ENCODE peak calls at places on chromosomes 12 and 14, in six cellular contexts. E is trophoblast cell, Y is neuronal stem cell, Q is IMR-90, D is mesenchymal stem cell, F is H1. C is an unnamed sample.

GRCh38 chr14:89589400-89590128 is 172.5 kb upstream of the FOXN3 start:
- DNase-seq in E (no peak), Y (no peak), Q (no peak), D (no peak), F (no peak), C (no peak)

GRCh38 chr14:41873379-41874034 is 266.8 kb downstream of the LRFN5 start:
- DNase-seq in E (peak; percentile 67), Y (no peak), Q (peak; percentile 71), D (peak; percentile 82), F (no peak), C (no peak)

GRCh38 chr12:128783129-128783574 is 40.6 kb downstream of the SLC15A4 start:
- DNase-seq in E (no peak), Y (no peak), Q (peak; percentile 41), D (peak; percentile 13), F (no peak), C (no peak)

GRCh38 chr14:35341454-35342159 is 49.4 kb downstream of the PSMA6 start:
- DNase-seq in E (peak; percentile 68), Y (no peak), Q (peak; percentile 72), D (peak; percentile 60), F (no peak), C (peak; percentile 85)

GRCh38 chr12:27335364-27336145 is 2.9 kb downstream of the BMAL2 start:
- DNase-seq in E (no peak), Y (no peak), Q (no peak), D (no peak), F (no peak), C (no peak)

GRCh38 chr14:66649515-66649914 is 141.6 kb downstream of the GPHN start:
- DNase-seq in E (no peak), Y (no peak), Q (no peak), D (no peak), F (no peak), C (no peak)

GRCh38 chr14:57834001-57834598 is 31.8 kb downstream of the SLC35F4 start:
- DNase-seq in E (no peak), Y (no peak), Q (no peak), D (no peak), F (no peak), C (no peak)

GRCh38 chr12:64104376-64104775 is 117.7 kb downstream of the KICS2 start:
- DNase-seq in E (peak; percentile 39), Y (no peak), Q (no peak), D (peak; percentile 75), F (no peak), C (no peak)

GRCh38 chr12:7114851-7115250 is 5.8 kb upstream of the C1RL start:
- DNase-seq in E (peak; percentile 94), Y (no peak), Q (no peak), D (no peak), F (no peak), C (no peak)

GRCh38 chr12:22101749-22102243 is 55.8 kb downstream of the CMAS start:
- DNase-seq in E (peak; percentile 25), Y (no peak), Q (peak; percentile 89), D (peak; percentile 83), F (no peak), C (no peak)

GRCh38 chr14:101827286-101827685 is 65.8 kb downstream of the PPP2R5C start:
- DNase-seq in E (no peak), Y (no peak), Q (no peak), D (peak; percentile 26), F (no peak), C (no peak)

GRCh38 chr12:49201595-49202295 is 12.9 kb upstream of the TUBA1A start:
- DNase-seq in E (peak; percentile 96), Y (no peak), Q (peak; percentile 70), D (peak; percentile 89), F (no peak), C (peak; percentile 51)

GRCh38 chr12:45415393-45415817 is 199.5 kb downstream of the ANO6 start:
- DNase-seq in E (peak; percentile 97), Y (no peak), Q (peak; percentile 100), D (peak; percentile 99), F (no peak), C (no peak)

GRCh38 chr14:75783184-75783583 is 122.1 kb downstream of the TTLL5 start:
- DNase-seq in E (peak; percentile 71), Y (no peak), Q (no peak), D (no peak), F (no peak), C (no peak)

GRCh38 chr12:64790166-64790565 is 31.0 kb upstream of the GNS start:
- DNase-seq in E (peak; percentile 55), Y (no peak), Q (no peak), D (no peak), F (no peak), C (no peak)

GRCh38 chr12:113844495-113845175 is 121.5 kb downstream of the RBM19 start:
- DNase-seq in E (no peak), Y (no peak), Q (no peak), D (no peak), F (no peak), C (no peak)
- H4K91ac ChIP-seq in E (no peak overlapping the region), Y (peak overlapping the region; percentile 17), Q (no peak overlapping the region), D (no peak overlapping the region), F (no peak overlapping the region), C (no peak overlapping the region)

GRCh38 chr12:89278862-89279261 is 73.4 kb downstream of the DUSP6 start:
- DNase-seq in E (no peak), Y (no peak), Q (no peak), D (no peak), F (no peak), C (no peak)

GRCh38 chr12:89281534-89281857 is 70.8 kb downstream of the DUSP6 start:
- DNase-seq in E (no peak), Y (no peak), Q (no peak), D (no peak), F (no peak), C (no peak)

GRCh38 chr12:89279499-89279898 is 72.8 kb downstream of the DUSP6 start:
- DNase-seq in E (no peak), Y (no peak), Q (no peak), D (no peak), F (no peak), C (no peak)

GRCh38 chr12:89278169-89278568 is 74.1 kb downstream of the DUSP6 start:
- DNase-seq in E (no peak), Y (no peak), Q (no peak), D (no peak), F (no peak), C (no peak)

GRCh38 chr12:89280833-89281533 is 71.3 kb downstream of the DUSP6 start:
- DNase-seq in E (no peak), Y (no peak), Q (peak; percentile 54), D (peak; percentile 37), F (no peak), C (no peak)
- H2AFZ ChIP-seq in E (no peak overlapping the region), Y (peak overlapping the region; percentile 82), Q (peak overlapping the region; percentile 74), D (peak overlapping the region; percentile 31), F (peak overlapping the region; percentile 36), C (no peak overlapping the region)

DNA sequence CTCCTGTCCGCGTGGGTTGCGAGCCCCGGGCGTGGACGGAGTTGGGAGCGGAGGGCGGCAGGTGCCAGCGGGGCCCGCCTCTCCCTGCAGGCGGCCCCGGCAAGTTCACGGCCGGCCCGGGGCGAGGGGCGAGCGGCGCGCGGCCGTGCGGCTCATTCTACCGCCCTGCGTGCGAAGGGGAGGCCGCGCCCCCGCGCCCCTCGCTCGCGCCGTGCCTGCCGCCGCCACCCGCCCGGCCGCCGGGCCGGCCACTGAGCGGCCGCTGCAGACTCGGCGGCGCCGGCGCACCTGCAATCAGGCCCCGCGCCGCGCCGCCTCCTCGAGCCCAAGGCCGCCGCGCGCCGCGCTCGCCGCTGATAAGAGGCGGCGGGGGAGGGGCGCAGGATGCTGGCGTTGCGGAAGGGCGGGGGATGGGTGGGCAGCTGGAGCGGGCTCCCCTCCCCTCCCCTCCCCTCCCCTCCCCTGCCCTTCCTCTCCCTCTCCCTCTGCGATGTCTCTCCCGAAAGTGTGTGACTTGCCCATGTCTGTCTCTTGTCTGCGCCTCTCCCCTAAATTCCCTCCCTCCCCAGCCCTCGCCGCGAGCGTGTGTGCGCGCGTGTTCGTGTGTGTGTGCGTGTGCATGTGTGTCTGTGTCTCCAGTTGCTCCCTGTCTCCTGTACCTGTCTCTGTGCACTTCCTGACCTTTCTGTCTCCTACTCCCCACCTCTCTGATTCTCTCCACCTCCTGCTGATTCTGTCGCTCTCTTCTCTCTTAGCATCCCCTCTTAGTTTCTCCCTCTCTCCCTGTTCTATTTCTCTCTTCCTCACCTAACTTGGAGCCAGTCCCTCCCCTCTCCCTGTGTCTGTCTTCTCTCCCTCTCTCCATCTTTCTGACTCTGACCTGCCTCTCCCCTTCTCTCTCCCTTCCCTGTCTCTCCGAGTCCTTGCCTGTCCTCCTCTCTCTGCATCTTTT is 768.1 kb upstream of the TBX3 start:
- DNase-seq in E (peak; percentile 7), Y (peak; percentile 60), Q (peak; percentile 10), D (peak; percentile 33), F (peak; percentile 66), C (peak; percentile 77)
- H2AK5ac ChIP-seq in E (peak overlapping the region; percentile 21), Y (no peak overlapping the region), Q (no peak overlapping the region), D (no peak overlapping the region), F (no peak overlapping the region), C (no peak overlapping the region)

GRCh38 chr14:22852940-22853767 is 16.8 kb downstream of the MMP14 start:
- DNase-seq in E (peak; percentile 91), Y (peak; percentile 84), Q (peak; percentile 83), D (peak; percentile 84), F (peak; percentile 100), C (peak; percentile 89)

GRCh38 chr14:22850944-22851790 is 14.8 kb downstream of the MMP14 start:
- DNase-seq in E (peak; percentile 37), Y (no peak), Q (peak; percentile 98), D (peak; percentile 96), F (no peak), C (no peak)

GRCh38 chr14:22856428-22856827 is 15.1 kb upstream of the LRP10 start:
- DNase-seq in E (no peak), Y (no peak), Q (no peak), D (no peak), F (no peak), C (no peak)

GRCh38 chr14:22852599-22852939 is 16.2 kb downstream of the MMP14 start:
- DNase-seq in E (no peak), Y (no peak), Q (no peak), D (no peak), F (no peak), C (no peak)

DNA sequence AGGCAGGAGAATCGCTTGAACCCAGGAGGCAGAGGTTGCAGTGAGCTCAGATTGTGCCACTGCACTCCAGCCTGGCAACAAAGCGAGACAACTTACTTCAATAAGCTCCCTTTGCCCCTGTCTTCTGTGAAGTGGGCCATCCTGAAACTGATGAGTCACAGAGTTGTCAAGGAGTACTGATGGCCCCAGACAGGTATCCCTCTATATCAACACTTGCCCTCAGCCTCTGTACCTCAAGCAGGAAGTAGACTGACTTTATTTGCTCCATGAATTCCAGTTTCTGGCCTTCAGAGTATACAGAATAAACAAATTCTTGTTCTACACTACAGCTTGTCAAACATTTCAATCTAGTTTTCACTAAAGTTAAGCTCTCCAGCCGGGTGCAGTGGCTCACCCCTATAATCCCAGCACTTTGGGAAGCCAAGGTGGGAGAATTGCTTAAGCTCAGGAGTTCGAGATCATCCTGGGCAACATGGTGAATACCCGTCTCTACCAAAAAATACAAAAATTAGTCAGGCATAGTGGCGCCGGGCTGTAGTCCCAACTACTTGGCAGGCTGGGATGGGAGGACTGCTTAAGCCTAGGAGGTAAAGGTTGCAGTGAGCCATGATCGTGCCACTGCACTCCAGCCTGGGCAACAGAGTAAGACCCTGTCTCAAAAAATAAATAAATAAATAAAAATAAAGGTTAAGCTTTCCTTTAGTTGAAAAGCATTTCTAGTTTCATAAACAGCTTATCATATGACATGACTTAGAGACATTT is 16.4 kb upstream of the LRP10 start:
- DNase-seq in E (no peak), Y (no peak), Q (no peak), D (no peak), F (no peak), C (no peak)
- H4K91ac ChIP-seq in E (no peak overlapping the region), Y (no peak overlapping the region), Q (no peak overlapping the region), D (no peak overlapping the region), F (no peak overlapping the region), C (no peak overlapping the region)